ENCODE peak calls at places on chromosomes 13 and 19, in four cellular contexts. F is K562, R is GM12878, P is HepG2. X is an unnamed sample.

GRCh38 chr19:18097993-18098890 is 664 bp downstream of the MAST3 start:
- DNase-seq in F (no peak), R (no peak), P (no peak), X (no peak)

GRCh38 chr13:43411741-43412140 is 375.0 kb downstream of the ENOX1 start:
- DNase-seq in R (no peak), P (no peak), F (no peak), X (no peak)

GRCh38 chr19:58317481-58318072 is 9.2 kb upstream of the ZSCAN22 start:
- DNase-seq in P (no peak), R (no peak), F (peak; percentile 50), X (no peak)

GRCh38 chr13:37869756-37870488 is at the start of gene TRPC4:
- DNase-seq in R (no peak), P (peak; percentile 12), F (peak; percentile 12), X (peak; percentile 78)

GRCh38 chr19:38003427-38004099 is 96.6 kb downstream of the SIPA1L3 start:
- DNase-seq in F (no peak), P (no peak), R (peak; percentile 51), X (peak; percentile 69)

GRCh38 chr13:22812793-22813192 is 368.0 kb upstream of the SGCG start:
- DNase-seq in P (no peak), F (no peak), R (no peak), X (no peak)

GRCh38 chr13:75432045-75432444 is 49.9 kb downstream of the TBC1D4 start:
- DNase-seq in F (no peak), P (peak; percentile 36), R (no peak), X (no peak)

GRCh38 chr19:40444181-40445005 is at the start of gene SERTAD3:
- DNase-seq in F (peak; percentile 96), R (peak; percentile 76), P (peak; percentile 87), X (peak; percentile 97)

GRCh38 chr19:46495789-46496099 is at the start of gene PNMA8B:
- DNase-seq in P (no peak), R (no peak), F (peak; percentile 84), X (peak; percentile 94)

GRCh38 chr13:72194531-72194930 is 327.5 kb upstream of the DACH1 start:
- DNase-seq in P (no peak), R (no peak), F (no peak), X (no peak)

GRCh38 chr19:10086032-10086903 is at the start of gene SHFL:
- DNase-seq in R (no peak), F (peak; percentile 94), P (peak; percentile 40), X (peak; percentile 87)

GRCh38 chr19:49987159-49987698 is 26.3 kb upstream of the SIGLEC11 start:
- DNase-seq in R (peak; percentile 54), P (peak; percentile 87), F (peak; percentile 81), X (peak; percentile 90)

GRCh38 chr13:102870677-102871415 is 25.0 kb downstream of the ERCC5 start:
- DNase-seq in P (peak; percentile 39), R (no peak), F (peak; percentile 42), X (peak; percentile 59)

GRCh38 chr19:41064974-41065569 is 23.2 kb upstream of the CYP2A13 start:
- DNase-seq in P (no peak), R (no peak), F (peak; percentile 71), X (no peak)

GRCh38 chr19:42216653-42217521 is 590 bp downstream of the DEDD2 start:
- DNase-seq in F (peak; percentile 79), P (peak; percentile 15), R (no peak), X (no peak)

GRCh38 chr13:114004416-114005205 is 30.7 kb upstream of the C13orf46 start:
- DNase-seq in F (peak; percentile 71), P (peak; percentile 12), R (no peak), X (no peak)

GRCh38 chr19:5141278-5141925 is 172.5 kb downstream of the KDM4B start:
- DNase-seq in P (no peak), F (no peak), R (no peak), X (no peak)

GRCh38 chr13:20492641-20493040 is 33.0 kb downstream of the CRYL1 start:
- DNase-seq in P (peak; percentile 46), R (no peak), F (peak; percentile 18), X (peak; percentile 58)

GRCh38 chr19:10294368-10294697 is 4.6 kb downstream of the ICAM5 start:
- DNase-seq in R (no peak), P (no peak), F (no peak), X (no peak)

GRCh38 chr13:110129539-110130186 is 177.3 kb downstream of the COL4A1 start:
- DNase-seq in P (no peak), R (no peak), F (no peak), X (no peak)

GRCh38 chr13:24215007-24215633 is 54.6 kb downstream of the SPATA13 start:
- DNase-seq in P (no peak), R (no peak), F (no peak), X (no peak)

GRCh38 chr19:3556978-3557460 is 367 bp downstream of the MFSD12 start:
- DNase-seq in P (no peak), R (no peak), F (peak; percentile 74), X (no peak)
- TF ChIP-seq SIN3A in P (no peak), R (peak; percentile 19), F (peak; percentile 70), X (no peak)

GRCh38 chr13:27383104-27383921 is 41.1 kb upstream of the GTF3A start:
- DNase-seq in F (no peak), R (no peak), P (peak; percentile 67), X (no peak)
- TF ChIP-seq KDM1A in F (no peak), R (no peak), P (peak; percentile 63), X (no peak)

GRCh38 chr19:29105629-29106352 is 107.2 kb downstream of the UQCRFS1 start:
- DNase-seq in F (no peak), P (no peak), R (no peak), X (no peak)
- TF ChIP-seq SIN3A in F (no peak), P (no peak), R (no peak), X (no peak)

DNA sequence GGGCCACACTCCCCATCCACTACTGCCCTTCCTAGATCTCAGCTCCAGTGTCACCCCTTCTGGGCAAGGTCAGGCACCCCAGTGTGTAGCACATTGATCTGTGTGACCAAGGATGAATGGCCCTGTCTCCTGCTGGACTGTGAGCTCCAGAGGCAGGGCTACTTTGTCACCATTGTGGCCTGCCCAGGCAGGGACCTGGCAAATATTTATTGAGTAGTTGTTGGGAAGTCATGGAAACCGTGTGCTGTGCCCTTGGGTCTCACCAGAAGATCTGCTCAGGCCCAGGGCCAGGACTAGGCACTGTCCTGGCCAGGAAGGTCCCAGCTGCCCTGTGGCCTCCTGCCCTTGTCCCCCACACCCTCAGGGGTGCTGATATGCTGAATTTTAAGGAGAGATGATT is 10.5 kb downstream of the NACC1 start:
- DNase-seq in F (no peak), R (no peak), P (peak; percentile 93), X (no peak)
- TF ChIP-seq KDM1A in F (no peak), R (no peak), P (no peak), X (no peak)

GRCh38 chr19:14411161-14411560 is 8.0 kb downstream of the DDX39A start:
- DNase-seq in P (no peak), R (no peak), F (peak; percentile 4), X (no peak)

GRCh38 chr19:14408641-14409120 is 10.5 kb downstream of the DDX39A start:
- DNase-seq in R (no peak), F (peak; percentile 6), P (no peak), X (no peak)

GRCh38 chr19:14409157-14410053 is 9.7 kb downstream of the DDX39A start:
- DNase-seq in F (peak; percentile 11), R (no peak), P (no peak), X (no peak)

GRCh38 chr19:14410775-14411134 is 8.4 kb downstream of the DDX39A start:
- DNase-seq in R (no peak), F (peak; percentile 5), P (no peak), X (no peak)

DNA sequence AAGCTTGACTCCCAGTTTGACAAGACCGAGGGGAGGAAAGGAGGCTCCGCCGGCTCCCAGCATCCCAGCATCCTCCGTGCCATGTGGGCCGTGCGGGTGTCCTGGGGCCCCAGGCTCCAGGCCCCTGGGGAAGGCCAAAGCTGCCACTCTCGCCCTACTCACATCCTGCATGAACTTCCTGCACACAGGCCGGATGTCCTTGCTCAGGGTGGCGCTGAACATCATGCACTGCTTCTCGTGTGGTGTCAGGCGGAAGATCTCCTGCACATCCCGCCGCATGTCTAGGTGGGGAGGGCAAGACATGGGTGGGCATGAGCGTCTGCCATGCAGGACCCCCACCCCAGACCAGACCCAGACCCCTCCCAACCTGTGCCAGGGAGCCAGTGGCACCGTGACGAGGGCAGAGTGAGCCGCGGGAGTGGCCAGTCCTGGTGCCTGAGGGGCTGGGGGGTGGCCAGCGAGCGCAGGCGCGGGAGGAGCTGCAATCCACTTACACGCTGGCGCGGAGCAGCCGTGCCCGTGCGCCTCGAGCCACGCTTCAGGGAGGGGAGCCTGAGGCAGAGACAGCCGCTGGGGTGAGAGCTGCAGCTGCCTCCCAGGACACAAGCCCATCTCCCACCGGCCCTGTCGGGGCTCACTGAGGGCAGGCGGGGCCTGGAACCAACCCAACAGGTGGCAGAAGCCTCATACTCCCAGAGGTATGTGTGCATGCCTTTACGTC is 8.9 kb downstream of the DDX39A start:
- DNase-seq in P (no peak), R (no peak), F (peak; percentile 8), X (no peak)
- TF ChIP-seq SIN3A in P (no peak), R (no peak), F (no peak), X (no peak)